ENCODE peak calls at places on chromosomes 12 and 14, in six cellular contexts. K is adipocyte, G is transverse colon, Q is HCT116, H is mammary epithelial cell, B is mucosa of descending colon. N is an unnamed sample.
A peak's percentile ranks its signal among the peaks of the same experiment; 100 is the strongest.

GRCh38 chr12:29581641-29582040 is 84.2 kb upstream of the OVCH1 start:
- DNase-seq in K (peak; percentile 73), B (no peak), H (no peak), Q (no peak), G (no peak), N (no peak)

GRCh38 chr12:93100610-93101009 is 171.5 kb upstream of the EEA1 start:
- DNase-seq in G (no peak), K (peak; percentile 47), H (no peak), Q (no peak), B (no peak), N (no peak)

GRCh38 chr14:37587881-37588666 is 7.0 kb downstream of the FOXA1 start:
- DNase-seq in B (peak; percentile 58), G (no peak), Q (no peak), H (no peak), K (no peak), N (no peak)

GRCh38 chr12:119940881-119941280 is 48.2 kb upstream of the BICDL1 start:
- DNase-seq in G (no peak), H (peak; percentile 92), K (peak; percentile 1), Q (peak; percentile 68), B (no peak), N (no peak)

GRCh38 chr14:86838363-86838762 is 1154.6 kb downstream of the GALC start:
- DNase-seq in G (no peak), H (no peak), K (no peak), Q (no peak), B (no peak), N (no peak)

GRCh38 chr14:32226051-32226450 is 23.0 kb upstream of the RNU6-8 start:
- DNase-seq in B (no peak), G (no peak), H (no peak), K (no peak), Q (no peak), N (no peak)

GRCh38 chr12:47735649-47736048 is 10.4 kb upstream of the ENDOU start:
- DNase-seq in G (no peak), B (no peak), Q (no peak), K (no peak), H (no peak), N (no peak)

GRCh38 chr12:96094201-96094600 is 58.8 kb upstream of the LTA4H start:
- DNase-seq in K (no peak), B (no peak), H (peak; percentile 91), Q (peak; percentile 42), G (no peak), N (no peak)

GRCh38 chr12:46110220-46110700 is 119.9 kb upstream of the SCAF11 start:
- DNase-seq in B (peak; percentile 70), K (no peak), H (no peak), Q (no peak), G (peak; percentile 54), N (peak; percentile 46)

GRCh38 chr14:75399819-75400678 is 27.8 kb upstream of the JDP2 start:
- DNase-seq in B (peak; percentile 91), K (peak; percentile 23), H (peak; percentile 86), G (peak; percentile 94), Q (no peak), N (no peak)

GRCh38 chr14:96054661-96055060 is 15.5 kb downstream of the C14orf132 start:
- DNase-seq in B (no peak), K (no peak), H (no peak), G (no peak), Q (no peak), N (no peak)

GRCh38 chr14:105475916-105476845 is 1.6 kb downstream of the CRIP2 start:
- DNase-seq in B (peak; percentile 48), Q (no peak), G (no peak), K (no peak), H (peak; percentile 29), N (no peak)

GRCh38 chr12:124053855-124054254 is 80.8 kb downstream of the ZNF664 start:
- DNase-seq in H (no peak), B (peak; percentile 54), G (peak; percentile 36), K (peak; percentile 78), Q (peak; percentile 12), N (no peak)

GRCh38 chr14:20429801-20430669 is 5.9 kb downstream of the KLHL33 start:
- DNase-seq in H (no peak), K (no peak), Q (no peak), B (peak; percentile 78), G (peak; percentile 60), N (no peak)

GRCh38 chr14:56555921-56556570 is 23.6 kb upstream of the TMEM260 start:
- DNase-seq in G (no peak), H (peak; percentile 21), K (peak; percentile 64), B (no peak), Q (peak; percentile 60), N (peak; percentile 64)

GRCh38 chr14:91204657-91205056 is 39.8 kb downstream of the GPR68 start:
- DNase-seq in K (no peak), B (no peak), H (no peak), G (no peak), Q (no peak), N (no peak)

GRCh38 chr14:51929920-51930682 is 59.2 kb upstream of the RTRAF start:
- DNase-seq in B (no peak), G (no peak), H (peak; percentile 3), Q (no peak), K (no peak), N (no peak)

GRCh38 chr14:21343035-21343794 is 40.6 kb downstream of the SUPT16H start:
- DNase-seq in K (no peak), B (no peak), G (no peak), H (peak; percentile 6), Q (no peak), N (no peak)

GRCh38 chr12:110338754-110339153 is 57.7 kb downstream of the ATP2A2 start:
- DNase-seq in H (no peak), K (no peak), Q (peak; percentile 7), B (no peak), G (no peak), N (peak; percentile 90)

GRCh38 chr12:98053202-98053601 is 462.2 kb upstream of the TMPO start:
- DNase-seq in Q (no peak), K (no peak), H (no peak), G (no peak), B (no peak), N (no peak)

GRCh38 chr12:32003654-32004053 is 44.4 kb downstream of the RESF1 start:
- DNase-seq in Q (no peak), H (no peak), B (no peak), G (no peak), K (no peak), N (no peak)
- H3K4me3 ChIP-seq in Q (no peak overlapping the region), H (no peak overlapping the region), B (no peak overlapping the region), G (no peak overlapping the region), K (no peak overlapping the region), N (no peak overlapping the region)

DNA sequence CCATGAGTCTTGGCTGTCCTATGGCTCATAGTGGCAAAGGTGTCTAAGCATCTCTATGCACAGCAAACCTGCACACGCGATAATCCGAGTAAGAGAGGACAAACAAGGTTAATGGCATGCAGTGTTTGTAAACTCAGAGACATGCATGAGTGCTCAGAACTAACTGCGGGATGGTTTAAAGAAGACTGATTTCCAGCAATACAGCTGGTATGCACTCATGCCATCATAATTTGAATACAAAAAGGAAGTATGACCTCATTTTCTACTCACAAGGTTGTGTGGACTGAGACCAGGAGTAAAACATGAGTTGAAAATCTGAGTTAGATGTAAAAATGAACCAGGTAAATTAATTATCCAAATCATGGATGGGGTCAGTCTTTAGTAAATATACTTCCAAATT is 16.5 kb upstream of the TCP11L2 start:
- DNase-seq in Q (no peak), H (no peak), K (no peak), B (no peak), G (no peak), N (peak; percentile 74)
- H3K4me3 ChIP-seq in Q (no peak overlapping the region), H (no peak overlapping the region), K (no peak overlapping the region), B (no peak overlapping the region), G (no peak overlapping the region), N (peak overlapping the region; percentile 32)

GRCh38 chr12:59023861-59024424 is 103.6 kb upstream of the LRIG3 start:
- DNase-seq in K (no peak), B (no peak), G (no peak), Q (no peak), H (no peak), N (no peak)

DNA sequence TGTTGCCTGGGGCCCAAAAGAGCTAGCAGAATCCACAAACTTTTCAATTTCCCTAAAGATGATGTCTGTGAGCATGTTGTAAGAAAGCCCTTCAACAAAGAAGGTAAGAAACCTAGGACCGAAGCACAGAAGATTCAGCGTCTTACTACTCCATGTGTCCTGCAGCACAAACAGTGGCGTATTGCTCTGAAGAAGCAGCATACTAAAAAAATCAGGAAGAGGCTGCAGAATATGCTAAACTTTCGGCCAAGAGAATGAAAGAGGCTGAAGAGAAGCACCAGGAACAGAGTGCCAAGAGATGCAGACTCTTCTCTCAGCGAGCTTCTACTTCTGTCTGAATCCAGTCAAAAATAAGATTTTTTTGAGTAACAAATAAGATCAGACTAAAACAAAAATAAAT is 100.2 kb upstream of the LRIG3 start:
- DNase-seq in B (no peak), K (no peak), Q (no peak), G (no peak), H (no peak), N (no peak)
- H3K4me3 ChIP-seq in B (no peak overlapping the region), K (no peak overlapping the region), Q (no peak overlapping the region), G (no peak overlapping the region), H (no peak overlapping the region), N (no peak overlapping the region)

DNA sequence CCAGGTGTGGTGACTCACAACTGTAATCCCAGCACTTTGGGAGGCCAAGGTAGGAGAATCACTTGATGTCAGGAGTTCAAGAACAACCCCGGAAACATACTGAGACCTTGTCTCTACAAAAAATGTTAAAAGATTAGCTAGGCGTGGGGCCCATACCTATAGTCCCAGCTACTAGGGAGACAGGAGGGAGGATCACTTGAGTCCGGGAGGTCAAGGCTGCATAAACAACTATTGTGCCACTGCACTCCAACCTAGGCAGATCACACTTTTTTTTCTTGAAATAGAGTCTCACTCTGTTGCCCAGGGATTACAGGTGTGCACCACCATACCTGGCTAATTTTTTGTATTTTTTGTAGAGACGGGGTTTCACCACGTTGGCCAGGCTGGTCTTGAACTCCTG is 6.1 kb downstream of the RND1 start:
- DNase-seq in B (no peak), G (no peak), Q (no peak), K (no peak), H (no peak), N (no peak)
- H3K4me3 ChIP-seq in B (no peak overlapping the region), G (no peak overlapping the region), Q (no peak overlapping the region), K (no peak overlapping the region), H (no peak overlapping the region), N (no peak overlapping the region)

DNA sequence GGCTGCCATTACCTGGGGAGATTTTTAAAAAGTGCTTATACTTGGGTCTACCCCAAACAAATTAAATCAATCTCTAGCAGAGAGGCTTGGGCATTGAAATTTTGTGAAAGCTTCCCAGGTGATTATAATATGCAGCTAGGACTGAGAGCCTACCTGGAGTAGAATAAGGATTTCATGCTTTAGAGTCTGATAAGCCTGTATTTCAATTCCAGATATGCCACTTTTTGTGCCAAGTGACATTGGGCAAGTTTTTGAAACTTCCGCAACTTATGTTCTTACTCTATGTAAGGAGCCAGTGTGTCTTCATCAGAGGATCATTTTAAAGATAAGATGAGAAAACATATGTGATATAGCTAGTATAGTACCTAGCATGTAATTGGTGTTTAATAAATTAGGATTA is 159.8 kb upstream of the LRIG3 start:
- DNase-seq in H (no peak), G (no peak), B (no peak), Q (no peak), K (no peak), N (no peak)
- H3K4me3 ChIP-seq in H (no peak overlapping the region), G (no peak overlapping the region), B (no peak overlapping the region), Q (no peak overlapping the region), K (no peak overlapping the region), N (no peak overlapping the region)